ENCODE peak calls at places on chromosomes 3 and 15, in six cellular contexts. Y is AG10803; K is CD4-positive, alpha-beta T cell; G is adrenal gland; P is fibroblast of pulmonary artery; B is GM23338. I is an unnamed sample.

GRCh38 chr3:195859061-195859845 is 47.5 kb upstream of the MUC4 start:
- DNase-seq in P (peak; percentile 68), Y (peak; percentile 50), B (peak; percentile 89), G (peak; percentile 70), K (peak; percentile 72), I (peak; percentile 75)

GRCh38 chr3:4426782-4427344 is 40.2 kb downstream of the SUMF1 start:
- DNase-seq in P (peak; percentile 92), Y (peak; percentile 94), G (no peak), B (no peak), K (no peak), I (peak; percentile 84)

GRCh38 chr3:45981321-45982038 is 14.1 kb downstream of the FYCO1 start:
- DNase-seq in Y (no peak), K (no peak), B (no peak), G (peak; percentile 58), P (peak; percentile 31), I (peak; percentile 63)

GRCh38 chr3:157195965-157196364 is 36.0 kb upstream of the CCNL1 start:
- DNase-seq in Y (no peak), P (no peak), G (no peak), K (no peak), B (no peak), I (no peak)

GRCh38 chr3:16272588-16272987 is 7.6 kb downstream of the OXNAD1 start:
- DNase-seq in K (no peak), Y (no peak), B (no peak), G (no peak), P (no peak), I (no peak)

GRCh38 chr3:24137958-24138875 is 193.1 kb downstream of the NR1D2 start:
- DNase-seq in B (no peak), K (no peak), G (peak; percentile 19), Y (no peak), P (no peak), I (no peak)

GRCh38 chr15:40029979-40030893 is 8.7 kb downstream of the SRP14 start:
- DNase-seq in Y (peak; percentile 24), G (no peak), K (no peak), B (peak; percentile 83), P (peak; percentile 47), I (peak; percentile 23)

GRCh38 chr3:195580733-195581443 is 2.9 kb downstream of the APOD start:
- DNase-seq in Y (peak; percentile 72), P (peak; percentile 38), B (no peak), G (no peak), K (no peak), I (peak; percentile 68)

GRCh38 chr15:52288051-52288942 is 7.3 kb downstream of the MYO5C start:
- DNase-seq in K (no peak), G (no peak), Y (no peak), P (peak; percentile 11), B (no peak), I (no peak)

GRCh38 chr15:85045615-85046014 is 64.0 kb downstream of the PDE8A start:
- DNase-seq in G (no peak), K (no peak), B (no peak), Y (no peak), P (no peak), I (no peak)

GRCh38 chr3:99895706-99896441 is 78.2 kb downstream of the CMSS1 start:
- DNase-seq in P (peak; percentile 81), G (no peak), Y (peak; percentile 92), K (no peak), B (no peak), I (peak; percentile 84)

GRCh38 chr15:81106560-81106959 is 27.5 kb upstream of the CFAP161 start:
- DNase-seq in G (peak; percentile 46), P (peak; percentile 86), K (peak; percentile 24), B (peak; percentile 73), Y (peak; percentile 88), I (peak; percentile 85)
- TF ChIP-seq CTCF in G (peak; percentile 68), P (peak; percentile 79), K (peak; percentile 79), B (peak; percentile 75), Y (peak; percentile 84), I (peak; percentile 75)

GRCh38 chr3:11641316-11641682 is 2.4 kb downstream of the VGLL4 start:
- DNase-seq in B (no peak), G (no peak), P (peak; percentile 45), Y (peak; percentile 74), K (no peak), I (peak; percentile 56)

GRCh38 chr3:11641683-11642407 is 1.9 kb downstream of the VGLL4 start:
- DNase-seq in G (peak; percentile 63), Y (peak; percentile 82), B (peak; percentile 51), P (peak; percentile 71), K (no peak), I (peak; percentile 75)

GRCh38 chr3:11640009-11640673 is 3.6 kb downstream of the VGLL4 start:
- DNase-seq in B (no peak), G (no peak), K (no peak), Y (no peak), P (no peak), I (no peak)

GRCh38 chr3:11642455-11643162 is 1.1 kb downstream of the VGLL4 start:
- DNase-seq in Y (peak; percentile 92), K (peak; percentile 69), G (peak; percentile 83), B (peak; percentile 68), P (peak; percentile 91), I (peak; percentile 82)

GRCh38 chr3:11643212-11644087 is at the start of gene VGLL4:
- DNase-seq in K (peak; percentile 55), G (peak; percentile 93), Y (peak; percentile 91), B (peak; percentile 92), P (peak; percentile 96), I (peak; percentile 96)
- TF ChIP-seq CTCF in K (no peak), G (no peak), Y (peak; percentile 9), B (no peak), P (peak; percentile 11), I (no peak)

GRCh38 chr3:139389552-139390368 is at the start of gene COPB2:
- DNase-seq in G (peak; percentile 100), P (peak; percentile 100), B (peak; percentile 99), K (peak; percentile 91), Y (peak; percentile 99), I (peak; percentile 99)
- TF ChIP-seq CTCF in G (no peak), P (no peak), B (no peak), K (no peak), Y (no peak), I (no peak)

GRCh38 chr3:34969513-34969912 is 669.8 kb upstream of the ARPP21 start:
- DNase-seq in K (no peak), G (no peak), Y (no peak), P (no peak), B (peak; percentile 23), I (no peak)
- TF ChIP-seq CTCF in K (no peak), G (no peak), Y (no peak), P (peak; percentile 8), B (peak; percentile 31), I (no peak)

GRCh38 chr3:187252311-187252710 is 39.2 kb downstream of the MASP1 start:
- DNase-seq in K (no peak), B (no peak), Y (no peak), P (no peak), G (no peak), I (no peak)

GRCh38 chr3:187259171-187259570 is 32.4 kb downstream of the MASP1 start:
- DNase-seq in Y (no peak), P (no peak), K (no peak), B (peak; percentile 32), G (no peak), I (no peak)

GRCh38 chr3:187255314-187255713 is 36.2 kb downstream of the MASP1 start:
- DNase-seq in G (no peak), B (no peak), K (no peak), P (peak; percentile 64), Y (no peak), I (peak; percentile 25)

GRCh38 chr3:187257471-187257870 is 34.1 kb downstream of the MASP1 start:
- DNase-seq in G (no peak), P (no peak), Y (no peak), K (no peak), B (no peak), I (no peak)

DNA sequence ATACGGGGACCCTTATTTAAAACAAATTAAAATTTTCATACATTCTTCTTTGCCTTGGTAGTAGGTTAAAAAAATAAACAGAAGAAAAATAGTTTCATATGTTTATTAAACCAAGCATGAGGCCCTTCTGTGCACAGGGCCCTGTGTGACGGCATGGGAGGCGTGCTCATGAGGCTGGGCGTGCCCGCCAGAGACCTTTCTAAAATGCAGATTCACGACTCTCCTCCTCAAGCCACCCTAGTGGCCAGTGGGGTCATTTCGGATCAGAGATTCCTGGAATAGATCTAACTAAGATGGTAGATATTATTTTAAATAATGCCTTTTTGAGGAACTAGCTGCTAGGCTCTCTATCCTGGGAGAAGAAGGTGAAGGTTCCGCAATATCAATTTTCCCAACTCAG is 35.3 kb downstream of the MASP1 start:
- DNase-seq in B (peak; percentile 47), K (no peak), P (no peak), G (no peak), Y (no peak), I (no peak)
- TF ChIP-seq CTCF in B (peak; percentile 42), K (no peak), P (no peak), G (no peak), Y (no peak), I (no peak)

GRCh38 chr15:35545825-35546580 is at the start of gene DPH6:
- DNase-seq in P (peak; percentile 88), G (peak; percentile 89), B (peak; percentile 87), Y (peak; percentile 84), K (peak; percentile 72), I (peak; percentile 82)
- TF ChIP-seq CTCF in P (no peak), G (no peak), B (no peak), Y (no peak), K (no peak), I (peak; percentile 10)

GRCh38 chr3:30686176-30686575 is 79.8 kb downstream of the TGFBR2 start:
- DNase-seq in G (no peak), B (no peak), Y (no peak), P (no peak), K (no peak), I (no peak)

GRCh38 chr3:30688776-30689175 is 82.4 kb downstream of the TGFBR2 start:
- DNase-seq in B (no peak), K (no peak), Y (peak; percentile 82), P (no peak), G (no peak), I (no peak)

GRCh38 chr3:30687930-30688570 is 81.6 kb downstream of the TGFBR2 start:
- DNase-seq in B (no peak), P (no peak), K (no peak), Y (no peak), G (no peak), I (no peak)

GRCh38 chr3:30685267-30685667 is 78.9 kb downstream of the TGFBR2 start:
- DNase-seq in G (no peak), Y (no peak), K (no peak), B (no peak), P (no peak), I (no peak)

GRCh38 chr3:30686799-30687198 is 80.4 kb downstream of the TGFBR2 start:
- DNase-seq in Y (no peak), B (no peak), P (no peak), K (no peak), G (no peak), I (no peak)
- TF ChIP-seq CTCF in Y (no peak), B (no peak), P (no peak), K (no peak), G (no peak), I (no peak)

GRCh38 chr15:38873151-38873550 is 308.5 kb upstream of the RASGRP1 start:
- DNase-seq in K (no peak), P (no peak), G (no peak), B (peak; percentile 36), Y (no peak), I (no peak)
- TF ChIP-seq CTCF in K (no peak), P (peak; percentile 14), G (no peak), B (no peak), Y (no peak), I (no peak)